ENCODE peak calls at places on chromosome 12, in eight cellular contexts. G, R, K, U, L, P, N and H are unnamed samples.

GRCh38 chr12:124639407-124639806 is 72.0 kb upstream of the NCOR2 start:
- DNase-seq in N (no peak), K (no peak), L (no peak), U (no peak), P (no peak), G (no peak), R (no peak), H (no peak)

GRCh38 chr12:12072064-12072760 is 1.5 kb downstream of the BCL2L14 start:
- DNase-seq in R (no peak), U (no peak), L (no peak), P (no peak), N (peak; percentile 75), K (no peak), G (no peak), H (no peak)

GRCh38 chr12:119486599-119487154 is 106.9 kb upstream of the TMEM233 start:
- DNase-seq in U (no peak), G (no peak), P (peak; percentile 14), L (no peak), N (no peak), R (no peak), K (no peak), H (no peak)

GRCh38 chr12:89621511-89621910 is 87.1 kb downstream of the ATP2B1 start:
- DNase-seq in L (peak; percentile 55), K (no peak), R (no peak), P (peak; percentile 2), U (peak; percentile 3), G (no peak), N (no peak), H (no peak)

GRCh38 chr12:132723764-132724140 is 13.1 kb downstream of the PGAM5 start:
- DNase-seq in U (peak; percentile 86), R (peak; percentile 18), K (no peak), P (no peak), L (peak; percentile 43), N (no peak), G (no peak), H (no peak)

GRCh38 chr12:94817695-94818075 is 167.3 kb upstream of the TMCC3 start:
- DNase-seq in U (no peak), N (no peak), L (no peak), K (no peak), G (no peak), R (no peak), P (no peak), H (no peak)

GRCh38 chr12:131091413-131091975 is 137.8 kb downstream of the ADGRD1 start:
- DNase-seq in G (no peak), U (no peak), N (no peak), L (no peak), R (no peak), P (no peak), K (peak; percentile 54), H (no peak)

GRCh38 chr12:132447327-132447720 is 42.6 kb upstream of the FBRSL1 start:
- DNase-seq in K (no peak), U (no peak), P (no peak), G (no peak), N (peak; percentile 61), R (no peak), L (no peak), H (no peak)

GRCh38 chr12:110039085-110039807 is 9.1 kb downstream of the C12orf76 start:
- DNase-seq in N (no peak), L (peak; percentile 88), K (no peak), R (peak; percentile 91), U (peak; percentile 95), P (no peak), G (peak; percentile 98), H (peak; percentile 89)

GRCh38 chr12:13125996-13126395 is 22.5 kb upstream of the GSG1 start:
- DNase-seq in N (no peak), P (no peak), U (no peak), K (no peak), R (no peak), L (no peak), G (no peak), H (no peak)

GRCh38 chr12:83432176-83432719 is 745.5 kb downstream of the TMTC2 start:
- DNase-seq in G (no peak), U (no peak), N (peak; percentile 21), R (no peak), P (no peak), K (no peak), L (no peak), H (no peak)

GRCh38 chr12:82730832-82731497 is 44.3 kb downstream of the TMTC2 start:
- DNase-seq in N (no peak), P (peak; percentile 47), K (no peak), G (no peak), R (no peak), U (peak; percentile 92), L (peak; percentile 96), H (no peak)

GRCh38 chr12:22360772-22361171 is 26.3 kb upstream of the ST8SIA1 start:
- DNase-seq in K (no peak), R (no peak), U (no peak), P (no peak), L (no peak), N (no peak), G (no peak), H (no peak)

GRCh38 chr12:55736780-55737580 is 5.9 kb upstream of the GDF11 start:
- DNase-seq in G (peak; percentile 86), P (peak; percentile 65), N (no peak), K (no peak), R (peak; percentile 70), U (peak; percentile 55), L (peak; percentile 82), H (no peak)

GRCh38 chr12:41979574-41979973 is 165.1 kb downstream of the GXYLT1 start:
- DNase-seq in R (no peak), G (peak; percentile 33), L (no peak), N (no peak), U (peak; percentile 60), P (no peak), K (no peak), H (no peak)

GRCh38 chr12:18224745-18225144 is 36.6 kb upstream of the PIK3C2G start:
- DNase-seq in P (peak; percentile 1), R (peak; percentile 60), G (peak; percentile 36), N (no peak), L (peak; percentile 62), U (peak; percentile 37), K (no peak), H (no peak)

GRCh38 chr12:109943811-109944210 is 43.7 kb downstream of the TCHP start:
- DNase-seq in K (no peak), G (no peak), R (no peak), L (no peak), N (no peak), P (no peak), U (peak; percentile 52), H (no peak)

GRCh38 chr12:5985471-5985870 is 40.4 kb upstream of the ANO2 start:
- DNase-seq in R (no peak), N (no peak), G (no peak), L (no peak), K (no peak), U (no peak), P (no peak), H (no peak)

GRCh38 chr12:105738036-105738435 is 400.7 kb downstream of the NUAK1 start:
- DNase-seq in K (no peak), R (no peak), N (peak; percentile 71), G (no peak), P (no peak), L (peak; percentile 91), U (peak; percentile 68), H (no peak)

GRCh38 chr12:128644664-128645296 is 179.0 kb downstream of the SLC15A4 start:
- DNase-seq in N (no peak), U (no peak), R (no peak), P (peak; percentile 30), G (peak; percentile 25), L (no peak), K (no peak), H (no peak)

GRCh38 chr12:81758421-81759214 is 532 bp downstream of the PPFIA2 start:
- DNase-seq in N (peak; percentile 74), P (peak; percentile 75), G (peak; percentile 5), R (peak; percentile 41), L (peak; percentile 56), K (no peak), U (peak; percentile 55), H (no peak)

GRCh38 chr12:4645023-4645422 is 3.8 kb downstream of the AKAP3 start:
- DNase-seq in P (no peak), L (no peak), K (no peak), N (no peak), R (no peak), U (no peak), G (no peak), H (no peak)
- H3K4me3 ChIP-seq in P (no peak overlapping the region), L (no peak overlapping the region), K (no peak overlapping the region), N (no peak overlapping the region), R (no peak overlapping the region), U (no peak overlapping the region), G (no peak overlapping the region), H (no peak overlapping the region)

GRCh38 chr12:30965613-30965985 is 39.1 kb downstream of the TSPAN11 start:
- DNase-seq in R (no peak), U (no peak), G (peak; percentile 41), N (peak; percentile 36), K (no peak), P (no peak), L (no peak), H (no peak)
- TF ChIP-seq CTCF in R (peak; percentile 23), U (no peak), G (no peak), N (no peak), K (no peak), P (peak; percentile 27), L (peak; percentile 2), H (peak; percentile 26)

DNA sequence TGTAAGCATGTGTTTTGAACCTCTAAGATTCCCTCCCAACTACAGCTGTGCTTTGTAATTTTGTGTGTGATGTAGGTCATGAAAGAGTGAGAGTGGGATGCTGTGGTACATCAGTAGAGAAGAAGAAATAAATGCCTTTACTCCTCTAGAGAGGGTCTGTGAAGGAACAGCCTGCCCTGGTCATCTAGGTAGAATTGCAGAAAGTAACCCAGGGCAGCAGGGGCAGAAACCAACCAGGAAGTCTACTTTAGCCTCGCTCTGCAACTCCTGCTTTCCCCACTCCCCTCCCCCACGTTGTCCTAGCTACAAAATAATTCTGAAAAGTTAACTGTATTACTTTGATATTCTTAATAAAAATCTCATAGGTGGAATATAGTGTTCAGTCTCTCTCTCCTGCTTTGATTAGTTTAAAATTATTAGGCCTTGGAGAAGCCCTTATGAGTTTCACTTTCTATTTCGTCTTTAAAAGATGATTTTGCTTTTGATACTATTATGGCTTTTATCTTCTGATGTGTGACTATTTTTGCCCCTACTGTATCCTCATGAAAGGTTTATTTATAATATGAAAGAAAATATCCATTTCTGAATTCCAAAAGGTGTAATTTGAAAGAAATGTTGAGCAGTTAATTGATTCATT is 7.6 kb downstream of the TBK1 start:
- DNase-seq in P (no peak), L (no peak), R (no peak), N (no peak), G (no peak), U (no peak), K (no peak), H (no peak)
- H3K4me3 ChIP-seq in P (no peak overlapping the region), L (peak overlapping the region; percentile 27), R (no peak overlapping the region), N (peak overlapping the region; percentile 35), G (peak overlapping the region; percentile 12), U (peak overlapping the region; percentile 44), K (peak overlapping the region; percentile 32), H (no peak overlapping the region)

DNA sequence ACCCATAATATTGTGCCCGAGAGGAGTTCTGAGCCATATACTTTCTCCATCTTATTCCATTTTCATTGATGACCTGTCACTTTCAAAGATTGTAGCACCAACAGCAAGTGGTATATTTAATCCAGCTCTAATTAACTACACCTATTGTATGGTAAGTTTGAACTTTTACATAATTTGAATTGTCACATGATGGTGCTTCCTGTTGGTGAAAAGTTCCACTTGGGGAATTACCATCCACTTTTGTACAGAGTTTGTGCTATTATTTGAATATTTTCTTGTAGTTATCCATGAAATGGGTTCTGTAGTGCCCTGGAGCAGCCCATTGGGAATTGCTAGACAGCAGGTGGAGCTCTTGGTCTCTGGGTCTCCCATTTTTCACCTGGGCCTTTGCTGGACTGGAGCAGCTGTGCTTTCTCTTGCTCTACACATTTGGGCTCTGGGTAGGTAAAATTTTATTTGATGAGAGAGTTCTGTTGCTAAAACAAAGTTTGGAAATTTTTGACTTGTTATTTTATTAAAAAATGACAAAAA is 3.0 kb downstream of the SMCO3 start:
- DNase-seq in P (no peak), L (peak; percentile 49), G (peak; percentile 58), R (peak; percentile 24), N (no peak), U (peak; percentile 27), K (no peak), H (no peak)
- TF ChIP-seq CTCF in P (peak; percentile 66), L (peak; percentile 56), G (peak; percentile 89), R (peak; percentile 68), N (peak; percentile 36), U (peak; percentile 54), K (no peak), H (peak; percentile 59)